ENCODE peak calls at places on chromosomes 3 and 15, in five cellular contexts. N is CD8-positive, alpha-beta memory T cell; K is endothelial cell of umbilical vein; O is pancreas; X is lung. P is an unnamed sample. For H3K4me1, the result is how much of the 10 kb centered on the place peaks cover.

GRCh38 chr3:87742250-87742649 is 316.6 kb downstream of the CGGBP1 start:
- DNase-seq in K (no peak), N (no peak), X (no peak), O (no peak), P (no peak)

GRCh38 chr3:102529452-102529851 is 94.6 kb downstream of the ZPLD1 start:
- DNase-seq in N (no peak), K (no peak), X (no peak), O (no peak), P (no peak)

GRCh38 chr3:184066211-184066610 is 13.4 kb downstream of the HTR3C start:
- DNase-seq in N (no peak), O (no peak), K (no peak), X (no peak), P (no peak)

GRCh38 chr15:38853608-38854007 is 289.0 kb upstream of the RASGRP1 start:
- DNase-seq in O (no peak), X (no peak), K (no peak), N (peak), P (no peak)

GRCh38 chr3:62708642-62709041 is 166.6 kb downstream of the CADPS start:
- DNase-seq in X (no peak), N (no peak), K (no peak), O (no peak), P (no peak)

GRCh38 chr15:45642203-45642932 is 7.5 kb downstream of the SQOR start:
- DNase-seq in X (no peak), K (peak), O (no peak), N (no peak), P (no peak)

GRCh38 chr3:190912736-190913135 is 50.2 kb upstream of the GMNC start:
- DNase-seq in X (no peak), K (no peak), N (no peak), O (no peak), P (no peak)

GRCh38 chr15:78210349-78210717 is 24.0 kb downstream of the ACSBG1 start:
- DNase-seq in K (no peak), O (no peak), X (no peak), N (no peak), P (peak)

GRCh38 chr3:18124501-18124900 is 300.6 kb downstream of the SATB1 start:
- DNase-seq in N (no peak), K (no peak), X (no peak), O (no peak), P (no peak)

GRCh38 chr15:77507151-77507847 is 86.6 kb downstream of the HMG20A start:
- DNase-seq in N (no peak), X (peak), K (peak), O (peak), P (peak)

GRCh38 chr3:52134761-52135160 is 19.5 kb downstream of the POC1A start:
- DNase-seq in N (no peak), X (no peak), K (no peak), O (no peak), P (no peak)

DNA sequence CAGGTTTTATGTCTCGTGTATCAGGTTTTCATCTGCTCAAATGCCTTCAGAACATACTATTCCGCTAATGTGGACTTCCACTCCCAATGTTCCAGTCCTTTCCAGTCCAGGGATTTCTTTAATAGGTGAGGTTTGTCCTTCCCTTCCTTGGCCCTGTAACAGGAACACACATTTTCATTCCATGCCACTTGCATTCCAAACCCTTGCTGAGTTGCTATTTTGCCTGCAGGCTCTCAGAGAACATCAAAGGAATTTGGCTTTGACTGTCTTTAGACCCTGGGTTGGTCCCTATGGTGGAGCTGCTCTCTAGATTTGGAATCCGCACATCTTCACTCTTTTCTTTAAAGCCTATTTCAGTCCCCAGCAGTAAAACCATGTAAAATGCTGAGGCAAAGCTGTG is 12.3 kb upstream of the ALCAM start:
- DNase-seq in O (no peak), X (no peak), N (no peak), K (no peak), P (no peak)
- H3K4me1 ChIP-seq in O (under half), X (under half), N (under half), K (half or more), P (under half)

GRCh38 chr3:157132936-157133335 is 27.0 kb downstream of the CCNL1 start:
- DNase-seq in X (no peak), N (no peak), O (no peak), K (no peak), P (no peak)

GRCh38 chr3:157134620-157135191 is 25.2 kb downstream of the CCNL1 start:
- DNase-seq in K (no peak), N (no peak), X (no peak), O (peak), P (no peak)

GRCh38 chr3:157131861-157132260 is 28.1 kb downstream of the CCNL1 start:
- DNase-seq in X (no peak), N (no peak), O (no peak), K (peak), P (no peak)

GRCh38 chr3:157132341-157132740 is 27.6 kb downstream of the CCNL1 start:
- DNase-seq in K (no peak), X (no peak), O (no peak), N (no peak), P (no peak)

GRCh38 chr3:157133434-157134320 is 26.3 kb downstream of the CCNL1 start:
- DNase-seq in O (no peak), K (no peak), X (no peak), N (no peak), P (no peak)
- H3K4me1 ChIP-seq in O (half or more), K (under half), X (under half), N (half or more), P (half or more)

GRCh38 chr3:71045212-71045916 is 538.2 kb downstream of the FOXP1 start:
- DNase-seq in K (no peak), N (no peak), X (no peak), O (no peak), P (no peak)
- H3K4me1 ChIP-seq in K (under half), N (half or more), X (under half), O (under half), P (under half)

GRCh38 chr3:49785565-49786356 is 581 bp downstream of the IP6K1 start:
- DNase-seq in X (no peak), K (peak), O (no peak), N (peak), P (peak)
- H3K4me1 ChIP-seq in X (under half), K (under half), O (under half), N (under half), P (half or more)

DNA sequence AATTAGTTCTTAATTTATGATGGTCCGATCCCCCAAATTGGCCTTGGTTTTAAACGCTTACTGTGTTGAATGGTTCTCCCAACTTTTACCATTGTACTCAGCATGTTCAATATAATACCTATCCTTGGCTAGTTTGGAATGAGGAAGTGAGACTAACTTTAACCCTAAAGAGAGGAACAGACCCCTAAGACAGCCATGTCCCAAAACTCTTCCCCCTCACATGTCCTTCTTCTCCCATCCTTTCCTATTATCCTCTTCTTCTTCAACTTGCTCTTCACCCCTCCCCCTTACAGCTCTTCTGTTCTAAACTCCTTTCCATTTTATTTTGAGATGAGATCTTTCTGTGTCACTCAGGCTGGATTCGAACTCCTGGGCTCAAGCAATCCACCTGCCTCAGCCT is 116.5 kb downstream of the RBMS3 start:
- DNase-seq in K (no peak), N (no peak), O (no peak), X (no peak), P (no peak)
- H3K4me1 ChIP-seq in K (under half), N (under half), O (under half), X (under half), P (under half)

GRCh38 chr15:65085990-65086679 is 9.6 kb downstream of the KBTBD13 start:
- DNase-seq in N (no peak), X (no peak), K (peak), O (no peak), P (no peak)
- H3K4me1 ChIP-seq in N (under half), X (under half), K (under half), O (under half), P (half or more)